ENCODE peak calls at places on chromosomes 1 and 21, in five cellular contexts. U, Z, K, G and W are unnamed samples.
A peak's percentile ranks its signal among the peaks of the same experiment; 100 is the strongest.

GRCh38 chr1:240027059-240027462 is 64.6 kb upstream of the FMN2 start:
- DNase-seq in K (peak; percentile 81), Z (no peak), G (no peak), U (peak; percentile 75), W (peak; percentile 8)

GRCh38 chr1:80099713-80100112 is 1093.2 kb upstream of the ADGRL4 start:
- DNase-seq in U (no peak), G (no peak), K (no peak), Z (no peak), W (no peak)

GRCh38 chr1:117541003-117541402 is 64.8 kb upstream of the TENT5C start:
- DNase-seq in K (no peak), Z (no peak), U (no peak), G (no peak), W (no peak)

GRCh38 chr1:31102501-31102950 is 37.0 kb upstream of the PUM1 start:
- DNase-seq in U (no peak), G (no peak), Z (peak; percentile 65), K (no peak), W (no peak)

GRCh38 chr1:221667504-221667903 is 74.4 kb downstream of the DUSP10 start:
- DNase-seq in G (no peak), Z (peak; percentile 3), K (no peak), U (no peak), W (no peak)

GRCh38 chr1:15188145-15188544 is 34.6 kb downstream of the TMEM51 start:
- DNase-seq in G (no peak), U (no peak), K (peak; percentile 88), Z (no peak), W (no peak)

GRCh38 chr1:36442337-36442736 is 7.9 kb downstream of the OSCP1 start:
- DNase-seq in U (no peak), G (no peak), Z (no peak), K (no peak), W (no peak)

GRCh38 chr1:109959974-109960744 is 24.4 kb upstream of the AHCYL1 start:
- DNase-seq in G (no peak), K (peak; percentile 81), Z (peak; percentile 21), U (peak; percentile 91), W (no peak)

GRCh38 chr1:227949954-227950734 is 2.4 kb upstream of the WNT9A start:
- DNase-seq in Z (no peak), G (no peak), U (no peak), K (peak; percentile 38), W (no peak)

GRCh38 chr1:55635856-55636255 is 420.7 kb upstream of the USP24 start:
- DNase-seq in G (no peak), U (no peak), K (no peak), Z (no peak), W (no peak)

GRCh38 chr21:42193131-42193671 is 25.7 kb upstream of the ABCG1 start:
- DNase-seq in U (no peak), G (no peak), Z (no peak), K (no peak), W (no peak)

GRCh38 chr1:177701654-177702353 is 268.1 kb downstream of the SEC16B start:
- DNase-seq in Z (no peak), K (no peak), G (no peak), U (no peak), W (no peak)

GRCh38 chr21:16420086-16420724 is 690.4 kb downstream of the USP25 start:
- DNase-seq in Z (no peak), G (no peak), U (no peak), K (no peak), W (no peak)